ENCODE peak calls at places on chromosomes 11 and 22, in ten cellular contexts. One of them, this sample, is unnamed.

GRCh38 chr22:33811686-33812085 is 108.6 kb downstream of the LARGE1 start:
- DNase-seq in left ventricle myocardium inferior: peak; percentile 39
- DNase-seq in AG04449: peak; percentile 5
- DNase-seq in fibroblast of villous mesenchyme: peak; percentile 87
- DNase-seq in ascending aorta: peak; percentile 11
- DNase-seq in kidney: peak; percentile 87
- DNase-seq in stomach: no peak
- DNase-seq in fibroblast of mammary gland: peak; percentile 76
- DNase-seq in PC-9: no peak
- DNase-seq in breast epithelium: no peak
- DNase-seq in this sample: peak; percentile 73

GRCh38 chr11:19722702-19723101 is 10.1 kb downstream of the NAV2 start:
- DNase-seq in fibroblast of mammary gland: no peak
- DNase-seq in fibroblast of villous mesenchyme: no peak
- DNase-seq in stomach: no peak
- DNase-seq in AG04449: no peak
- DNase-seq in PC-9: no peak
- DNase-seq in kidney: no peak
- DNase-seq in breast epithelium: no peak
- DNase-seq in left ventricle myocardium inferior: no peak
- DNase-seq in ascending aorta: no peak
- DNase-seq in this sample: no peak

GRCh38 chr11:94525933-94526332 is 13.7 kb downstream of the C11orf97 start:
- DNase-seq in ascending aorta: no peak
- DNase-seq in fibroblast of mammary gland: peak; percentile 63
- DNase-seq in stomach: peak; percentile 88
- DNase-seq in fibroblast of villous mesenchyme: peak; percentile 50
- DNase-seq in PC-9: no peak
- DNase-seq in AG04449: no peak
- DNase-seq in left ventricle myocardium inferior: peak; percentile 66
- DNase-seq in kidney: peak; percentile 90
- DNase-seq in breast epithelium: peak; percentile 67
- DNase-seq in this sample: peak; percentile 86

GRCh38 chr11:83152245-83152644 is 4.7 kb upstream of the PCF11 start:
- DNase-seq in PC-9: no peak
- DNase-seq in breast epithelium: no peak
- DNase-seq in fibroblast of villous mesenchyme: no peak
- DNase-seq in AG04449: no peak
- DNase-seq in left ventricle myocardium inferior: no peak
- DNase-seq in fibroblast of mammary gland: no peak
- DNase-seq in kidney: no peak
- DNase-seq in stomach: no peak
- DNase-seq in ascending aorta: no peak
- DNase-seq in this sample: no peak

GRCh38 chr11:87628161-87628560 is 547.1 kb downstream of the RAB38 start:
- DNase-seq in breast epithelium: no peak
- DNase-seq in PC-9: no peak
- DNase-seq in left ventricle myocardium inferior: no peak
- DNase-seq in fibroblast of mammary gland: no peak
- DNase-seq in AG04449: no peak
- DNase-seq in stomach: no peak
- DNase-seq in kidney: no peak
- DNase-seq in ascending aorta: no peak
- DNase-seq in fibroblast of villous mesenchyme: no peak
- DNase-seq in this sample: no peak

GRCh38 chr11:119651802-119652584 is 77.0 kb downstream of the NECTIN1 start:
- DNase-seq in breast epithelium: no peak
- DNase-seq in fibroblast of villous mesenchyme: no peak
- DNase-seq in stomach: no peak
- DNase-seq in AG04449: no peak
- DNase-seq in fibroblast of mammary gland: no peak
- DNase-seq in PC-9: no peak
- DNase-seq in kidney: no peak
- DNase-seq in left ventricle myocardium inferior: no peak
- DNase-seq in ascending aorta: no peak
- DNase-seq in this sample: no peak

GRCh38 chr11:134418119-134418840 is 6.2 kb upstream of the B3GAT1 start:
- DNase-seq in kidney: no peak
- DNase-seq in AG04449: no peak
- DNase-seq in breast epithelium: no peak
- DNase-seq in stomach: no peak
- DNase-seq in PC-9: no peak
- DNase-seq in left ventricle myocardium inferior: no peak
- DNase-seq in fibroblast of mammary gland: peak; percentile 8
- DNase-seq in ascending aorta: no peak
- DNase-seq in fibroblast of villous mesenchyme: peak; percentile 22
- DNase-seq in this sample: peak; percentile 24

GRCh38 chr11:48081151-48082010 is 101.0 kb downstream of the PTPRJ start:
- DNase-seq in AG04449: peak; percentile 36
- DNase-seq in fibroblast of mammary gland: peak; percentile 76
- DNase-seq in ascending aorta: peak; percentile 74
- DNase-seq in left ventricle myocardium inferior: peak; percentile 77
- DNase-seq in stomach: no peak
- DNase-seq in fibroblast of villous mesenchyme: no peak
- DNase-seq in kidney: peak; percentile 84
- DNase-seq in PC-9: no peak
- DNase-seq in breast epithelium: no peak
- DNase-seq in this sample: peak; percentile 69

GRCh38 chr11:16945671-16946469 is 68.3 kb downstream of the PLEKHA7 start:
- DNase-seq in ascending aorta: no peak
- DNase-seq in kidney: peak; percentile 79
- DNase-seq in fibroblast of mammary gland: peak; percentile 57
- DNase-seq in fibroblast of villous mesenchyme: peak; percentile 52
- DNase-seq in breast epithelium: peak; percentile 66
- DNase-seq in stomach: peak; percentile 73
- DNase-seq in PC-9: peak; percentile 58
- DNase-seq in left ventricle myocardium inferior: peak; percentile 39
- DNase-seq in AG04449: peak; percentile 2
- DNase-seq in this sample: peak; percentile 60

GRCh38 chr11:65861165-65861505 is 902 bp downstream of the MUS81 start:
- DNase-seq in breast epithelium: no peak
- DNase-seq in fibroblast of villous mesenchyme: no peak
- DNase-seq in AG04449: no peak
- DNase-seq in kidney: no peak
- DNase-seq in stomach: no peak
- DNase-seq in left ventricle myocardium inferior: no peak
- DNase-seq in ascending aorta: no peak
- DNase-seq in fibroblast of mammary gland: no peak
- DNase-seq in PC-9: peak; percentile 34
- DNase-seq in this sample: no peak

GRCh38 chr22:46079093-46079860 is 71.0 kb upstream of the PPARA start:
- DNase-seq in breast epithelium: peak; percentile 50
- DNase-seq in stomach: peak; percentile 24
- DNase-seq in AG04449: no peak
- DNase-seq in ascending aorta: no peak
- DNase-seq in PC-9: no peak
- DNase-seq in fibroblast of mammary gland: no peak
- DNase-seq in kidney: peak; percentile 74
- DNase-seq in fibroblast of villous mesenchyme: no peak
- DNase-seq in left ventricle myocardium inferior: peak; percentile 27
- DNase-seq in this sample: no peak
- H3K4me3 ChIP-seq in breast epithelium: peak overlapping the region; percentile 98
- H3K4me3 ChIP-seq in stomach: peak overlapping the region; percentile 83
- H3K4me3 ChIP-seq in AG04449: no peak overlapping the region
- H3K4me3 ChIP-seq in ascending aorta: peak overlapping the region; percentile 89
- H3K4me3 ChIP-seq in PC-9: no peak overlapping the region
- H3K4me3 ChIP-seq in fibroblast of mammary gland: peak overlapping the region; percentile 94
- H3K4me3 ChIP-seq in kidney: peak overlapping the region; percentile 52
- H3K4me3 ChIP-seq in fibroblast of villous mesenchyme: peak overlapping the region; percentile 93
- H3K4me3 ChIP-seq in left ventricle myocardium inferior: peak overlapping the region; percentile 96
- H3K4me3 ChIP-seq in this sample: no peak overlapping the region

DNA sequence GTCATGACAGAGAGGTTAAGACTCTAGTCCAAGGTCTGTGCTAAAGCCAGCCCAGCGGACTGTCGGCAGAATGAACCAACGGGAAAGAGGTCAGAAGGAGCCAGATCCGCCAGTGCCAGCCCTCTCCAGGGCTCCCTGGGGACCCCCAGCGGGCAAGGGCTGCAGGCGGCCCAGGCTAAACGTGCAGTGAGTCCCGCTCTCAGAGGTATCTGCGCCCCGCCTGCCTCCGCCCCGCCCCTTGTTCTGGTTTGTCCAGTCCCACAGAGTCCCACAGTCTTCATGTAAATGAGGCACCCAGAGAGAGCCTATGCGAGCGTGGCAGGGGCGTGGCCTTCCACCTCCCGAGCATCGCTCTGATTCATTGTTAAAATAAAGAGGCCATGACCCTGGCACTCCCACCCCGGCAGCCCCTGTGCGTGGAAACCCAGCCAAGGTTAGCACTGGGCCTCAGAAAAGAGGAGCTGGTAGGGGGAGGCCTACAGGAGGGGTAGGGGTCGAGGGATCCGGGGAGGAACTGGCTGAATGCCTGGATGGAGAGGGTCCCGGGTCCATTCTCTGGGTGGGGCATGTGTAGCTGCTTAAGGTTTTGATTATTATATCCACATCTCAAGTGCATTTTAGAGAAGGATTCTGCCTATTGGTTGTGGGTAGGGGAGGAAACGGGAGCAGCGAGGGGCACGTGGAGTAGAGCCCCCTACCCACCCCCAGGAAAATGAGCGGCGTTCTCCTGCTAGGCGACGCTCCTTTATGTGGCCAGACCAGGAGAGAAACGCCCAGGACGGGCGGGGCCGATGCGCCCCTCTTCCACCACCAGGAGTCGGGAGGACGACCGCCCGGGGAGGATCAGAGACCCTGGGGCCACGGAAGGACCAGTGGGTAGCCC is at the start of gene TRIOBP:
- DNase-seq in fibroblast of mammary gland: peak; percentile 93
- DNase-seq in left ventricle myocardium inferior: peak; percentile 96
- DNase-seq in PC-9: peak; percentile 97
- DNase-seq in AG04449: peak; percentile 72
- DNase-seq in kidney: peak; percentile 97
- DNase-seq in fibroblast of villous mesenchyme: peak; percentile 93
- DNase-seq in ascending aorta: peak; percentile 89
- DNase-seq in breast epithelium: peak; percentile 89
- DNase-seq in stomach: peak; percentile 96
- DNase-seq in this sample: peak; percentile 93
- TF ChIP-seq CTCF in fibroblast of mammary gland: peak; percentile 36
- TF ChIP-seq CTCF in left ventricle myocardium inferior: peak; percentile 58
- TF ChIP-seq CTCF in PC-9: peak; percentile 61
- TF ChIP-seq CTCF in AG04449: peak; percentile 63
- TF ChIP-seq CTCF in kidney: no peak
- TF ChIP-seq CTCF in fibroblast of villous mesenchyme: peak; percentile 68
- TF ChIP-seq CTCF in ascending aorta: peak; percentile 30
- TF ChIP-seq CTCF in breast epithelium: no peak
- TF ChIP-seq CTCF in stomach: no peak
- TF ChIP-seq CTCF in this sample: peak; percentile 40

GRCh38 chr11:124898711-124899110 is 1.0 kb upstream of the ROBO4 start:
- DNase-seq in AG04449: no peak
- DNase-seq in left ventricle myocardium inferior: no peak
- DNase-seq in ascending aorta: no peak
- DNase-seq in fibroblast of villous mesenchyme: peak; percentile 25
- DNase-seq in PC-9: no peak
- DNase-seq in kidney: peak; percentile 83
- DNase-seq in stomach: no peak
- DNase-seq in fibroblast of mammary gland: peak; percentile 78
- DNase-seq in breast epithelium: no peak
- DNase-seq in this sample: peak; percentile 94

GRCh38 chr11:124896821-124897391 is 759 bp downstream of the ROBO4 start:
- DNase-seq in kidney: no peak
- DNase-seq in left ventricle myocardium inferior: no peak
- DNase-seq in ascending aorta: no peak
- DNase-seq in fibroblast of mammary gland: peak; percentile 61
- DNase-seq in AG04449: no peak
- DNase-seq in stomach: no peak
- DNase-seq in PC-9: no peak
- DNase-seq in fibroblast of villous mesenchyme: no peak
- DNase-seq in breast epithelium: no peak
- DNase-seq in this sample: no peak

GRCh38 chr11:124896071-124896750 is 1.5 kb downstream of the ROBO4 start:
- DNase-seq in fibroblast of mammary gland: no peak
- DNase-seq in ascending aorta: no peak
- DNase-seq in stomach: no peak
- DNase-seq in left ventricle myocardium inferior: no peak
- DNase-seq in kidney: no peak
- DNase-seq in fibroblast of villous mesenchyme: no peak
- DNase-seq in breast epithelium: no peak
- DNase-seq in AG04449: no peak
- DNase-seq in PC-9: no peak
- DNase-seq in this sample: no peak

GRCh38 chr11:124899376-124900145 is 1.9 kb upstream of the ROBO4 start:
- DNase-seq in fibroblast of villous mesenchyme: no peak
- DNase-seq in ascending aorta: no peak
- DNase-seq in kidney: no peak
- DNase-seq in fibroblast of mammary gland: peak; percentile 20
- DNase-seq in stomach: no peak
- DNase-seq in AG04449: no peak
- DNase-seq in breast epithelium: no peak
- DNase-seq in left ventricle myocardium inferior: no peak
- DNase-seq in PC-9: no peak
- DNase-seq in this sample: peak; percentile 18

DNA sequence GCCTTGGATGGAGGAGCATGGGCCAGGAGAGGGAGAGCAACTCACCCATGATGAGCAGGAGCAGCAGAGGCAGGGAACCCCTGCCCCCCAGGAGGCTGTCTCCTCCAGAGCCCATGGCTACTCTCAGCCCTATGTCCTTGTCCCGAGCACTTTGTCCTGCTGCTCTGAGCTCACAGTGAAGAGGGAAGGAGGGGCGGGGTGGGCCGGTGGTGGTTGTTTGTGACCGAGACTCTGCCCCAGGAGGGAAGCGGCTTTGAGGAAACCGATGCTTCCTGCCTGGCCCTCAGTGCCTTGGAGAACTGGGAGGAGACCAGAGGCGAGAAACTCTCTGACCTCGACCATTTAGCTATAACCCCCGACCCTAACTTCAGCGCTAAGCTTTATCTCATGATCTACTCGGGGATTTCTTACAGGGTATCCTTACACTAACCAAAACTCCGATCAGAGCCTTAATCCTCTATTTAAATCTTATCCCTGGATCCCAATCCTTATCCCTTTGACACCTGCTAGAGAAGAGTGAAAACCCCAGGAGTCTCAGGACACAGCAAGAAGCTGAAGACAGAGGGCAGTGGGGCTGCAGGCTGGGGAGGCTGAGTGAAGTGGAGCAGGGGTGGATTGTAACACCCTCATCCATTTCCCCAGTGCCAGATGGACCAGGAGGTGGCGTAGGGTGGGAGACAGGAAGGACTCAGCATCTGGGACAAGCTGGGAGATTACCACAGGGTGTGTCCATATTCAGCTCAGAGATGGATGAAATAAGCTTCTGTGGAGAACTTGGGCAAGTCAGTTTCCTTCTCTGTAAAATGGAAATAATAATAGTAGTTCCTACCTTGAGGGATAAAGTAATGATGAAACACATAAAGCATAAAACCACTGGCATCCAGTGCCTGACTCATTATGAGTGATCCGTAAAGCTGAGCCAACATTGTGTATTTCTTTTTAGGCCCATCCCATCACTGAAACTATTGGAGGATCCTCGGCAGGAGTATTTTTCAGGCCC is at the start of gene ROBO4:
- DNase-seq in kidney: no peak
- DNase-seq in PC-9: peak; percentile 62
- DNase-seq in fibroblast of mammary gland: peak; percentile 96
- DNase-seq in stomach: no peak
- DNase-seq in ascending aorta: no peak
- DNase-seq in AG04449: peak; percentile 56
- DNase-seq in fibroblast of villous mesenchyme: peak; percentile 67
- DNase-seq in left ventricle myocardium inferior: peak; percentile 74
- DNase-seq in breast epithelium: no peak
- DNase-seq in this sample: peak; percentile 94
- H3K4me3 ChIP-seq in kidney: peak within 1 kb of the TSS; percentile 63
- H3K4me3 ChIP-seq in PC-9: no peak within 1 kb of the TSS
- H3K4me3 ChIP-seq in fibroblast of mammary gland: no peak within 1 kb of the TSS
- H3K4me3 ChIP-seq in stomach: peak within 1 kb of the TSS; percentile 20
- H3K4me3 ChIP-seq in ascending aorta: no peak within 1 kb of the TSS
- H3K4me3 ChIP-seq in AG04449: no peak within 1 kb of the TSS
- H3K4me3 ChIP-seq in fibroblast of villous mesenchyme: no peak within 1 kb of the TSS
- H3K4me3 ChIP-seq in left ventricle myocardium inferior: peak within 1 kb of the TSS; percentile 69
- H3K4me3 ChIP-seq in breast epithelium: peak within 1 kb of the TSS; percentile 54
- H3K4me3 ChIP-seq in this sample: no peak within 1 kb of the TSS

GRCh38 chr11:9095421-9095820 is 4.0 kb upstream of the SCUBE2 start:
- DNase-seq in AG04449: no peak
- DNase-seq in left ventricle myocardium inferior: no peak
- DNase-seq in fibroblast of villous mesenchyme: no peak
- DNase-seq in fibroblast of mammary gland: no peak
- DNase-seq in ascending aorta: no peak
- DNase-seq in PC-9: no peak
- DNase-seq in breast epithelium: no peak
- DNase-seq in stomach: no peak
- DNase-seq in kidney: no peak
- DNase-seq in this sample: no peak
- TF ChIP-seq CTCF in AG04449: peak; percentile 6
- TF ChIP-seq CTCF in left ventricle myocardium inferior: no peak
- TF ChIP-seq CTCF in fibroblast of villous mesenchyme: peak; percentile 36
- TF ChIP-seq CTCF in fibroblast of mammary gland: no peak
- TF ChIP-seq CTCF in ascending aorta: no peak
- TF ChIP-seq CTCF in PC-9: no peak
- TF ChIP-seq CTCF in breast epithelium: no peak
- TF ChIP-seq CTCF in stomach: no peak
- TF ChIP-seq CTCF in kidney: no peak
- TF ChIP-seq CTCF in this sample: peak; percentile 17